ENCODE peak calls at places on chromosomes 1 and 21, in ten cellular contexts. D is B cell, H is mammary epithelial cell, T is HFFc6, L is suprapubic skin, V is brain microvascular endothelial cell, A is upper lobe of right lung, U is left lung, E is fibroblast of pulmonary artery, N is heart left ventricle. J is an unnamed sample.

GRCh38 chr1:66275083-66275482 is 258.9 kb upstream of the SGIP1 start:
- DNase-seq in V (no peak), U (no peak), H (peak), L (no peak), A (no peak), N (no peak), D (no peak), T (no peak), E (no peak), J (no peak)

GRCh38 chr21:41616063-41616591 is 108.2 kb upstream of the TMPRSS2 start:
- DNase-seq in U (no peak), V (peak), N (no peak), A (no peak), T (peak), D (no peak), H (peak), L (no peak), E (peak), J (no peak)

GRCh38 chr1:203331224-203331623 is 19.7 kb downstream of the FMOD start:
- DNase-seq in A (no peak), E (no peak), V (no peak), L (no peak), T (no peak), H (peak), N (no peak), U (peak), D (no peak), J (no peak)

GRCh38 chr1:226607821-226608220 is 59.3 kb downstream of the STUM start:
- DNase-seq in N (no peak), U (no peak), D (no peak), E (no peak), L (no peak), V (no peak), H (no peak), A (no peak), T (no peak), J (no peak)

GRCh38 chr1:3312894-3313578 is 141.4 kb upstream of the ARHGEF16 start:
- DNase-seq in L (peak), A (peak), T (peak), H (peak), D (no peak), U (peak), N (peak), V (peak), E (peak), J (peak)

GRCh38 chr1:2378956-2379732 is 12.2 kb downstream of the MORN1 start:
- DNase-seq in T (no peak), N (no peak), E (no peak), H (no peak), D (no peak), V (no peak), A (peak), L (no peak), U (no peak), J (no peak)

GRCh38 chr1:229624906-229625871 is 733 bp downstream of the TAF5L start:
- DNase-seq in E (peak), H (peak), T (peak), D (peak), A (peak), N (peak), U (peak), V (peak), L (no peak), J (peak)

GRCh38 chr1:3463891-3464648 is 9.6 kb downstream of the ARHGEF16 start:
- DNase-seq in E (no peak), N (no peak), H (no peak), L (no peak), A (peak), U (no peak), V (no peak), T (no peak), D (no peak), J (no peak)

GRCh38 chr1:21524686-21525339 is 15.6 kb downstream of the ALPL start:
- DNase-seq in A (peak), N (no peak), E (no peak), L (no peak), T (no peak), V (no peak), D (peak), U (peak), H (no peak), J (no peak)

GRCh38 chr21:36120304-36120902 is 14.5 kb upstream of the CBR3 start:
- DNase-seq in V (no peak), H (no peak), E (no peak), L (no peak), D (no peak), T (no peak), N (peak), U (no peak), A (peak), J (no peak)

GRCh38 chr1:183023146-183023600 is at the start of gene LAMC1:
- DNase-seq in U (peak), H (peak), T (peak), V (peak), A (peak), D (peak), N (peak), L (peak), E (peak), J (peak)

GRCh38 chr21:41361786-41362604 is at the start of gene MX2:
- DNase-seq in U (peak), D (peak), L (peak), N (peak), E (peak), H (no peak), V (peak), T (peak), A (peak), J (no peak)

GRCh38 chr1:39632491-39633417 is 6.7 kb downstream of the HEYL start:
- DNase-seq in N (peak), A (peak), U (no peak), E (peak), L (no peak), D (no peak), V (peak), H (no peak), T (no peak), J (peak)

GRCh38 chr1:177230228-177231016 is 59.7 kb downstream of the BRINP2 start:
- DNase-seq in D (no peak), N (no peak), H (no peak), V (no peak), E (no peak), U (no peak), T (no peak), A (no peak), L (no peak), J (no peak)
- TF ChIP-seq CTCF in D (no peak), N (no peak), H (no peak), V (no peak), E (no peak), U (no peak), T (no peak), A (no peak), L (no peak), J (no peak)

GRCh38 chr1:153238536-153238935 is 21.0 kb upstream of the LORICRIN start:
- DNase-seq in H (no peak), U (no peak), D (no peak), A (no peak), V (no peak), L (no peak), T (no peak), N (no peak), E (no peak), J (peak)
- TF ChIP-seq CTCF in H (peak), U (no peak), D (no peak), A (no peak), V (no peak), L (no peak), T (no peak), N (no peak), E (no peak), J (peak)

GRCh38 chr21:20186186-20186585 is 812.0 kb upstream of the NCAM2 start:
- DNase-seq in N (no peak), H (no peak), V (no peak), E (no peak), T (no peak), L (no peak), D (no peak), U (no peak), A (no peak), J (no peak)

GRCh38 chr21:20187028-20187427 is 811.2 kb upstream of the NCAM2 start:
- DNase-seq in T (no peak), N (no peak), H (no peak), D (no peak), V (no peak), E (no peak), L (no peak), A (no peak), U (no peak), J (no peak)
- TF ChIP-seq CTCF in T (no peak), N (no peak), H (no peak), D (no peak), V (no peak), E (no peak), L (no peak), A (no peak), U (no peak), J (no peak)

GRCh38 chr21:39123375-39123774 is 59.9 kb downstream of the PSMG1 start:
- DNase-seq in T (no peak), H (no peak), V (no peak), D (no peak), E (no peak), A (no peak), N (no peak), L (no peak), U (no peak), J (no peak)

GRCh38 chr21:39124852-39125251 is 58.4 kb downstream of the PSMG1 start:
- DNase-seq in D (no peak), L (no peak), E (no peak), N (peak), H (no peak), V (no peak), U (no peak), T (no peak), A (no peak), J (no peak)

GRCh38 chr21:39127506-39127905 is 55.7 kb downstream of the PSMG1 start:
- DNase-seq in E (no peak), A (no peak), T (no peak), V (no peak), L (no peak), N (no peak), D (no peak), U (no peak), H (no peak), J (no peak)

GRCh38 chr21:39126486-39126806 is 56.8 kb downstream of the PSMG1 start:
- DNase-seq in A (no peak), E (no peak), T (no peak), N (no peak), H (no peak), D (no peak), L (no peak), V (no peak), U (no peak), J (no peak)

DNA sequence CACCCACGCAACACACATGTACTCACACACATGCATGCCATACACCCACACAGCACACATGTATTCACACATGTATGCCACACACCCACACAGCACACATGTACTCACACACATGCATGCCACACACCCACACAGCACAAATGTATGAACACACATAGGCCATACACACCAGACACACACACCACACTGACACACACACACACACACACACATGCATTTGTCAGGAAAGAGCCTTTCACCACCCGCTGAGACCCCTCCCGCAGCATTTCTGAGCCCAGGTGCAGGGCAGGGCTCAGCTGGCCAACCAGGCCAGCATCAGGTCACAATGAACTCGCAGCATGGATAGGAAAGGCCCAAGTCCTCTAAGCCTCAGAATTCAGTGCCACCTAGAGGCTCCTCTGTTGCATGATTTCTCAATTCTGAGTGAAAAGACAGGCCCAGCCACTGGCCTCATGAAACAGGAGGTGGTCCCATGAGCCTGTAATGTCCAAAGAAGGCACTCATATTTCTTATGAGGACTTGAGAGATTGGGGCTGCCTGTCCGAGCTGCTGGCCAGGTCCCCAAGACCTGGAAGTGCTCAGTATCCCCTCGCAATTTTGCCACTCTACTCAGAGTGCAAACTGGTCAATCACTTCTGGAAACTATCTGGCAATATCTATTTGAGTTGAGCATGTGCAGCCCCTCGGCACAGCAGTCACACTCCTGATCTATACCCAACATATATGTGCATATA is 57.3 kb downstream of the PSMG1 start:
- DNase-seq in A (no peak), N (peak), E (peak), D (no peak), U (no peak), V (peak), T (peak), H (peak), L (no peak), J (no peak)
- TF ChIP-seq CTCF in A (peak), N (peak), E (peak), D (peak), U (peak), V (peak), T (peak), H (peak), L (peak), J (peak)

GRCh38 chr1:18302788-18303413 is 177.8 kb upstream of the KLHDC7A start:
- DNase-seq in N (no peak), H (no peak), U (no peak), E (no peak), L (no peak), V (no peak), A (no peak), D (no peak), T (no peak), J (no peak)
- TF ChIP-seq CTCF in N (peak), H (peak), U (no peak), E (no peak), L (no peak), V (peak), A (peak), D (peak), T (no peak), J (peak)